ENCODE peak calls at places on chromosomes 7 and 10, in five cellular contexts. L is effector memory CD4-positive, alpha-beta T cell; H is AG04450; T is mammary epithelial cell; K is upper lobe of right lung. I is an unnamed sample.

GRCh38 chr7:40826419-40827216 is 691.8 kb downstream of the SUGCT start:
- DNase-seq in L (no peak), H (peak; percentile 42), T (peak; percentile 71), K (no peak), I (no peak)

GRCh38 chr7:151893405-151893923 is 16.5 kb upstream of the PRKAG2 start:
- DNase-seq in L (no peak), H (no peak), T (no peak), K (no peak), I (peak; percentile 34)

GRCh38 chr7:40827217-40828085 is 692.6 kb downstream of the SUGCT start:
- DNase-seq in L (no peak), H (no peak), T (peak; percentile 76), K (no peak), I (no peak)

GRCh38 chr10:123562811-123563580 is 103.2 kb upstream of the GPR26 start:
- DNase-seq in L (no peak), H (no peak), T (no peak), K (no peak), I (no peak)

GRCh38 chr7:111089822-111090426 is 1.0 kb upstream of the LRRN3 start:
- DNase-seq in L (no peak), H (no peak), T (peak; percentile 24), K (no peak), I (no peak)

GRCh38 chr7:1081931-1082401 is 5.9 kb upstream of the GPER1 start:
- DNase-seq in L (no peak), H (peak; percentile 38), T (no peak), K (no peak), I (peak; percentile 75)

GRCh38 chr7:90824386-90825307 is 228.5 kb downstream of the CDK14 start:
- DNase-seq in L (no peak), H (peak; percentile 49), T (peak; percentile 94), K (no peak), I (no peak)

GRCh38 chr10:50275650-50276235 is 24.4 kb upstream of the ASAH2 start:
- DNase-seq in L (no peak), H (no peak), T (peak; percentile 17), K (no peak), I (no peak)

GRCh38 chr7:90155206-90155605 is 937 bp downstream of the STEAP1 start:
- DNase-seq in L (no peak), H (no peak), T (no peak), K (no peak), I (no peak)

GRCh38 chr7:65307651-65308299 is 65.9 kb upstream of the ZNF92 start:
- DNase-seq in L (peak; percentile 14), H (peak; percentile 37), T (peak; percentile 23), K (no peak), I (peak; percentile 39)

GRCh38 chr7:150357277-150357676 is 11.3 kb upstream of the REPIN1 start:
- DNase-seq in L (peak; percentile 38), H (no peak), T (no peak), K (peak; percentile 6), I (no peak)

GRCh38 chr7:44046321-44047061 is 2.0 kb downstream of the DBNL start:
- DNase-seq in L (peak; percentile 35), H (no peak), T (no peak), K (peak; percentile 42), I (no peak)

GRCh38 chr10:80413152-80413996 is 5.0 kb downstream of the PRXL2A start:
- DNase-seq in L (no peak), H (no peak), T (peak; percentile 76), K (no peak), I (no peak)

GRCh38 chr10:43854042-43854441 is 205.4 kb upstream of the ZNF32 start:
- DNase-seq in L (no peak), H (no peak), T (peak; percentile 50), K (no peak), I (no peak)

GRCh38 chr7:30668102-30668501 is 14.2 kb downstream of the CRHR2 start:
- DNase-seq in L (no peak), H (no peak), T (no peak), K (no peak), I (no peak)

GRCh38 chr7:141696386-141696785 is 5.6 kb downstream of the DENND11 start:
- DNase-seq in L (no peak), H (no peak), T (no peak), K (no peak), I (no peak)

GRCh38 chr10:4337581-4337980 is 488.4 kb upstream of the AKR1E2 start:
- DNase-seq in L (no peak), H (no peak), T (no peak), K (no peak), I (no peak)

GRCh38 chr10:50452603-50453002 is 171.2 kb downstream of the SGMS1 start:
- DNase-seq in L (no peak), H (no peak), T (no peak), K (no peak), I (no peak)

GRCh38 chr10:34526758-34527730 is 288.1 kb downstream of the PARD3 start:
- DNase-seq in L (no peak), H (peak; percentile 89), T (peak; percentile 86), K (no peak), I (no peak)

GRCh38 chr10:77601488-77601887 is 36.1 kb downstream of the KCNMA1 start:
- DNase-seq in L (no peak), H (no peak), T (no peak), K (no peak), I (no peak)

GRCh38 chr10:123502983-123503382 is 163.2 kb upstream of the GPR26 start:
- DNase-seq in L (no peak), H (no peak), T (no peak), K (no peak), I (no peak)

GRCh38 chr7:24821045-24821853 is 64.0 kb upstream of the GSDME start:
- DNase-seq in L (peak; percentile 74), H (peak; percentile 80), T (peak; percentile 98), K (peak; percentile 71), I (peak; percentile 79)

GRCh38 chr7:36336380-36336779 is 53.3 kb upstream of the ANLN start:
- DNase-seq in L (no peak), H (no peak), T (no peak), K (no peak), I (no peak)

GRCh38 chr10:122237326-122237725 is 33.8 kb upstream of the BTBD16 start:
- DNase-seq in L (no peak), H (no peak), T (no peak), K (peak; percentile 13), I (no peak)

GRCh38 chr10:33521062-33521461 is 186.6 kb upstream of the NRP1 start:
- DNase-seq in L (no peak), H (no peak), T (no peak), K (no peak), I (no peak)

GRCh38 chr7:18667466-18667865 is 171.9 kb downstream of the HDAC9 start:
- DNase-seq in L (no peak), H (peak; percentile 47), T (peak; percentile 55), K (no peak), I (no peak)

GRCh38 chr7:10475940-10476641 is 497.6 kb upstream of the PHF14 start:
- DNase-seq in L (no peak), H (no peak), T (no peak), K (peak; percentile 48), I (peak; percentile 41)

GRCh38 chr7:7596156-7596555 is 29.5 kb downstream of the MIOS start:
- DNase-seq in L (no peak), H (no peak), T (no peak), K (no peak), I (no peak)

GRCh38 chr7:17530741-17531417 is 232.4 kb downstream of the AHR start:
- DNase-seq in L (no peak), H (no peak), T (peak; percentile 28), K (no peak), I (no peak)

GRCh38 chr10:75405201-75406143 is 3.9 kb upstream of the ZNF503 start:
- DNase-seq in L (no peak), H (no peak), T (peak; percentile 56), K (peak; percentile 87), I (peak; percentile 90)
- H3K27me3 ChIP-seq in L (peaks cover 81% of the 10 kb centered on the region), H (peaks cover 70% of the 10 kb centered on the region), T (no peaks in the 10 kb centered on the region), K (peaks cover 7% of the 10 kb centered on the region), I (peaks cover 13% of the 10 kb centered on the region)

DNA sequence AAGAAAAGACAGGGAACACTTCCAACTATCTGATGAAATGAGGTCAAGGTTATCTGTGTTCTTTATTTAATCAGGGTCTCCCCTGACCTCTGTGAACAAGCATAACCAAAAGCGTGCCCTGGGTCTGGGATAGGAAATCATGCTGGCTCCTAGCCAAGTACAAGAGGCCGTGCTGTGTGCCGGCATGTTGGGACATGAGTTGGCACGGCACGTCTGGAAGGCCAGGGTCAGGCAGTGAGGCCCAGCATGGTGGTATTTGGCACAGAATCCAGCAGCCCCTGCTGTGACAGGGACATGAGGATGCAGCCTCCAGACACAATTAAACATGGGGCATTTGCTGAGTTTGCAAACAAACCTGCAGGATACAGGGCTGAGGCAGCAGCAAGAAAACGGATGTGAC is 320.4 kb downstream of the PLXNA4 start:
- DNase-seq in L (no peak), H (no peak), T (peak; percentile 5), K (peak; percentile 67), I (peak; percentile 51)
- H3K4me3 ChIP-seq in L (no peak overlapping the region), H (no peak overlapping the region), T (no peak overlapping the region), K (no peak overlapping the region), I (no peak overlapping the region)

DNA sequence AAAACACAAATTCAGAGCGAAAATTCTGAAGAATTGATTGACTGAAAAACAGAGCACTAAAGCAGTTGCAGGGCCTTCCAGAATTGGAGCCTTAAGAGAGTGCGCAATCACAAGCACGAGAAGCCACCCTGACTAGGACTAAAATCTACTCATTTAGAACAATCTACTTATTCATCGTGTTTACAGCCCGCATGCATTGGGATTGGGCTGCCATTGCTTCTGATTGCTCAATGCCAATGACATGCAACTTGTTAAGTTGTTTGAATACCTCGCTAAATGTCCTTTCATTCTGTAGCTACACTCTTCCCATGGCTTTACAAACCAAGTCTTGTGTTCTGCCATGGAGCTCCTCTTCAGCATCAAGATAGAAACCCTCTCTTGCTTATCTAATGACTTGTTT is 425.9 kb upstream of the POM121L12 start:
- DNase-seq in L (no peak), H (no peak), T (no peak), K (no peak), I (no peak)
- H3K27me3 ChIP-seq in L (no peaks in the 10 kb centered on the region), H (no peaks in the 10 kb centered on the region), T (no peaks in the 10 kb centered on the region), K (no peaks in the 10 kb centered on the region), I (no peaks in the 10 kb centered on the region)

GRCh38 chr10:11636761-11637166 is 25.3 kb upstream of the USP6NL start:
- DNase-seq in L (no peak), H (no peak), T (no peak), K (no peak), I (no peak)

GRCh38 chr10:11631291-11631690 is 19.8 kb upstream of the USP6NL start:
- DNase-seq in L (no peak), H (no peak), T (no peak), K (no peak), I (no peak)

GRCh38 chr10:11629731-11630130 is 18.3 kb upstream of the USP6NL start:
- DNase-seq in L (no peak), H (no peak), T (no peak), K (no peak), I (no peak)

GRCh38 chr10:11626071-11626470 is 14.6 kb upstream of the USP6NL start:
- DNase-seq in L (no peak), H (no peak), T (no peak), K (no peak), I (no peak)

DNA sequence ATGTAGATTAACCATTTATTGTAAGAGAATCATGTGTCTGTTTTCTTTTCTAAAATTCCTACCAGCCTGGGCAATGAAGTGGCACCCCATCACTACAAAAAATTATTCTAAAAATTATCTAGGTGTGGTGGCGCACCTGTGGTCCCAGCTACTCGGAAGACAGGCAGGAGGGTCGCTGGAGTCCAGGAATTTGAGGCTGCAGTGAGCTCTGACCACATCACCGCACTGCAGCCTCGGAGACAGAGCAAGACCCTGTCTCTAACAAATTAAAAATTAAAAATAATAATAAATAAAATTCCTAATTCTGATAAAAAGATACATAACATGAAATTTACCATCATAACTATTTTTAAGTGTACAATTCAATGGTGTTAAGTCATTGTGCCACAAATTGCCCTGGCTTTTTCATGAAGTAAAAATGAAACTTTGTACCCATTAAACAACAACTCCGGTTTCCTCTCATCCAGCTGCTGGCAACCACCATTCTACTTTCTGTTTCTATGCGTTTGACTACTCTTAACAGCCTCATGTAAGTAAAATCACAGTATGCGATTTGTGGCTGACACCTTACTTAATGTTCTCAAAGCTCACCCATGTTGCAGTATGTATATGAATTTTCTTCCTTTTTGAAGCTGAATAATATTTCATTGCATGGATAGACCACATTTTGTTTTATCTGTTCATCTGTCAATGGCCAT is 20.6 kb upstream of the USP6NL start:
- DNase-seq in L (no peak), H (no peak), T (no peak), K (no peak), I (no peak)
- H3K4me3 ChIP-seq in L (no peak overlapping the region), H (no peak overlapping the region), T (no peak overlapping the region), K (no peak overlapping the region), I (no peak overlapping the region)